ENCODE peak calls at places on chromosome 21, in seven cellular contexts. One of them, this sample, is unnamed.
A peak's percentile ranks its signal among the peaks of the same experiment; 100 is the strongest.

GRCh38 chr21:38333290-38334272 is 76.8 kb downstream of the KCNJ15 start:
- DNase-seq in transverse colon: no peak
- DNase-seq in fibroblast of mammary gland: peak; percentile 53
- DNase-seq in M059J: peak; percentile 43
- DNase-seq in tibial nerve: no peak
- DNase-seq in stimulated activated naive B cell treated with anti-CD40 and anti-IgM and Interleukin-4, amounts not matched to agents 10 μg/mL and 1 μg/mL and 100 μg/mL, for 72 hours: no peak
- DNase-seq in ELR: peak; percentile 35
- DNase-seq in this sample: peak; percentile 62

GRCh38 chr21:28769683-28770082 is 223.0 kb downstream of the LTN1 start:
- DNase-seq in M059J: peak; percentile 24
- DNase-seq in transverse colon: no peak
- DNase-seq in fibroblast of mammary gland: peak; percentile 69
- DNase-seq in stimulated activated naive B cell treated with anti-CD40 and anti-IgM and Interleukin-4, amounts not matched to agents 10 μg/mL and 1 μg/mL and 100 μg/mL, for 72 hours: no peak
- DNase-seq in ELR: no peak
- DNase-seq in tibial nerve: no peak
- DNase-seq in this sample: no peak

GRCh38 chr21:33149166-33149565 is 79.2 kb downstream of the OLIG1 start:
- DNase-seq in stimulated activated naive B cell treated with anti-CD40 and anti-IgM and Interleukin-4, amounts not matched to agents 10 μg/mL and 1 μg/mL and 100 μg/mL, for 72 hours: no peak
- DNase-seq in transverse colon: no peak
- DNase-seq in tibial nerve: no peak
- DNase-seq in fibroblast of mammary gland: no peak
- DNase-seq in ELR: no peak
- DNase-seq in M059J: no peak
- DNase-seq in this sample: no peak

GRCh38 chr21:35376406-35377135 is 327.5 kb upstream of the RUNX1 start:
- DNase-seq in stimulated activated naive B cell treated with anti-CD40 and anti-IgM and Interleukin-4, amounts not matched to agents 10 μg/mL and 1 μg/mL and 100 μg/mL, for 72 hours: no peak
- DNase-seq in ELR: peak; percentile 39
- DNase-seq in M059J: peak; percentile 53
- DNase-seq in fibroblast of mammary gland: no peak
- DNase-seq in tibial nerve: no peak
- DNase-seq in transverse colon: no peak
- DNase-seq in this sample: no peak

GRCh38 chr21:23861908-23862504 is 1745.3 kb downstream of the MRPL39 start:
- DNase-seq in stimulated activated naive B cell treated with anti-CD40 and anti-IgM and Interleukin-4, amounts not matched to agents 10 μg/mL and 1 μg/mL and 100 μg/mL, for 72 hours: no peak
- DNase-seq in M059J: no peak
- DNase-seq in fibroblast of mammary gland: no peak
- DNase-seq in tibial nerve: no peak
- DNase-seq in ELR: no peak
- DNase-seq in transverse colon: no peak
- DNase-seq in this sample: no peak

GRCh38 chr21:27681841-27682240 is 715.0 kb upstream of the ADAMTS5 start:
- DNase-seq in ELR: peak; percentile 71
- DNase-seq in stimulated activated naive B cell treated with anti-CD40 and anti-IgM and Interleukin-4, amounts not matched to agents 10 μg/mL and 1 μg/mL and 100 μg/mL, for 72 hours: no peak
- DNase-seq in transverse colon: no peak
- DNase-seq in tibial nerve: no peak
- DNase-seq in M059J: peak; percentile 32
- DNase-seq in fibroblast of mammary gland: peak; percentile 18
- DNase-seq in this sample: no peak

GRCh38 chr21:41956926-41957729 is 3.3 kb upstream of the C2CD2 start:
- DNase-seq in M059J: peak; percentile 87
- DNase-seq in fibroblast of mammary gland: peak; percentile 95
- DNase-seq in stimulated activated naive B cell treated with anti-CD40 and anti-IgM and Interleukin-4, amounts not matched to agents 10 μg/mL and 1 μg/mL and 100 μg/mL, for 72 hours: no peak
- DNase-seq in tibial nerve: no peak
- DNase-seq in transverse colon: no peak
- DNase-seq in ELR: peak; percentile 89
- DNase-seq in this sample: peak; percentile 54

GRCh38 chr21:41488080-41488479 is 19.9 kb downstream of the TMPRSS2 start:
- DNase-seq in M059J: no peak
- DNase-seq in tibial nerve: no peak
- DNase-seq in stimulated activated naive B cell treated with anti-CD40 and anti-IgM and Interleukin-4, amounts not matched to agents 10 μg/mL and 1 μg/mL and 100 μg/mL, for 72 hours: no peak
- DNase-seq in ELR: no peak
- DNase-seq in fibroblast of mammary gland: no peak
- DNase-seq in transverse colon: no peak
- DNase-seq in this sample: no peak

GRCh38 chr21:26473471-26473870 is 99.6 kb downstream of the CYYR1 start:
- DNase-seq in M059J: no peak
- DNase-seq in tibial nerve: no peak
- DNase-seq in fibroblast of mammary gland: no peak
- DNase-seq in ELR: no peak
- DNase-seq in stimulated activated naive B cell treated with anti-CD40 and anti-IgM and Interleukin-4, amounts not matched to agents 10 μg/mL and 1 μg/mL and 100 μg/mL, for 72 hours: no peak
- DNase-seq in transverse colon: no peak
- DNase-seq in this sample: no peak

GRCh38 chr21:36980280-36981048 is 14.0 kb upstream of the HLCS start:
- DNase-seq in ELR: peak; percentile 35
- DNase-seq in M059J: peak; percentile 36
- DNase-seq in fibroblast of mammary gland: peak; percentile 27
- DNase-seq in transverse colon: peak; percentile 36
- DNase-seq in tibial nerve: no peak
- DNase-seq in stimulated activated naive B cell treated with anti-CD40 and anti-IgM and Interleukin-4, amounts not matched to agents 10 μg/mL and 1 μg/mL and 100 μg/mL, for 72 hours: no peak
- DNase-seq in this sample: peak; percentile 32

GRCh38 chr21:44958471-44959191 is 18.8 kb downstream of the SLX9 start:
- DNase-seq in fibroblast of mammary gland: peak; percentile 81
- DNase-seq in ELR: no peak
- DNase-seq in tibial nerve: peak; percentile 82
- DNase-seq in transverse colon: peak; percentile 55
- DNase-seq in M059J: peak; percentile 61
- DNase-seq in stimulated activated naive B cell treated with anti-CD40 and anti-IgM and Interleukin-4, amounts not matched to agents 10 μg/mL and 1 μg/mL and 100 μg/mL, for 72 hours: no peak
- DNase-seq in this sample: peak; percentile 96

This sample was measured in cardiac muscle cell.